ENCODE peak calls at places on chromosomes 6 and 20, in six cellular contexts. A is SK-N-SH, Y is endothelial cell of umbilical vein, O is K562, M is HCT116, Q is H1. N is an unnamed sample.
A peak's percentile ranks its signal among the peaks of the same experiment; 100 is the strongest.

GRCh38 chr6:44666324-44666723 is 278.8 kb downstream of the CDC5L start:
- DNase-seq in Q (no peak), Y (no peak), A (no peak), O (no peak), M (no peak), N (no peak)

GRCh38 chr6:19772891-19773290 is 64.3 kb upstream of the ID4 start:
- DNase-seq in Q (no peak), O (no peak), Y (no peak), A (no peak), M (no peak), N (no peak)

GRCh38 chr6:42899871-42900270 is 16.0 kb upstream of the PTCRA start:
- DNase-seq in O (no peak), Y (peak; percentile 41), A (no peak), Q (no peak), M (no peak), N (no peak)

GRCh38 chr6:80211295-80211694 is 104.8 kb downstream of the BCKDHB start:
- DNase-seq in O (no peak), M (no peak), Y (no peak), Q (no peak), A (no peak), N (no peak)

GRCh38 chr6:166664135-166664534 is 37.1 kb upstream of the RPS6KA2 start:
- DNase-seq in A (no peak), Y (peak; percentile 59), O (no peak), Q (no peak), M (no peak), N (no peak)

GRCh38 chr6:97867177-97867576 is 584.2 kb upstream of the MMS22L start:
- DNase-seq in M (no peak), O (no peak), Q (no peak), Y (no peak), A (no peak), N (no peak)

GRCh38 chr6:42140756-42141602 is 1.4 kb downstream of the C6orf132 start:
- DNase-seq in Q (no peak), O (no peak), Y (no peak), M (no peak), A (peak; percentile 84), N (no peak)

GRCh38 chr6:158654960-158655485 is 5.2 kb downstream of the SYTL3 start:
- DNase-seq in M (no peak), A (no peak), Y (no peak), O (no peak), Q (no peak), N (no peak)

GRCh38 chr6:35663447-35664235 is 25.1 kb downstream of the FKBP5 start:
- DNase-seq in Q (no peak), A (no peak), O (no peak), M (no peak), Y (peak; percentile 72), N (peak; percentile 45)

GRCh38 chr20:61346996-61347906 is 95.2 kb downstream of the CDH4 start:
- DNase-seq in Y (no peak), A (no peak), M (no peak), Q (no peak), O (no peak), N (no peak)

GRCh38 chr20:37267684-37268313 is 6.2 kb upstream of the GHRH start:
- DNase-seq in O (no peak), Y (no peak), A (no peak), Q (no peak), M (no peak), N (no peak)

GRCh38 chr6:16450821-16451220 is 212.4 kb downstream of the GMPR start:
- DNase-seq in Q (no peak), A (no peak), O (no peak), M (no peak), Y (no peak), N (no peak)

GRCh38 chr6:1091905-1092304 is 220.0 kb upstream of the FOXQ1 start:
- DNase-seq in M (no peak), O (no peak), A (no peak), Y (no peak), Q (no peak), N (no peak)

GRCh38 chr20:17674722-17675518 is 7.1 kb downstream of the RRBP1 start:
- DNase-seq in M (no peak), Q (no peak), A (no peak), Y (no peak), O (no peak), N (no peak)

GRCh38 chr6:16129623-16130243 is 847 bp downstream of the MYLIP start:
- DNase-seq in Y (peak; percentile 52), Q (no peak), M (no peak), A (no peak), O (no peak), N (no peak)

GRCh38 chr6:133159269-133159795 is 81.8 kb upstream of the EYA4 start:
- DNase-seq in A (no peak), M (no peak), Q (no peak), O (no peak), Y (no peak), N (peak; percentile 44)

GRCh38 chr6:2807342-2808090 is 34.1 kb downstream of the SERPINB1 start:
- DNase-seq in Y (peak; percentile 80), A (no peak), Q (no peak), M (no peak), O (no peak), N (no peak)

GRCh38 chr6:11007715-11008608 is 36.1 kb downstream of the ELOVL2 start:
- DNase-seq in A (no peak), M (peak; percentile 26), Y (peak; percentile 2), Q (no peak), O (no peak), N (no peak)

GRCh38 chr6:14863896-14864850 is 381.7 kb upstream of the JARID2 start:
- DNase-seq in M (no peak), A (no peak), Y (no peak), Q (no peak), O (peak; percentile 43), N (no peak)

GRCh38 chr6:137701942-137702341 is 165.1 kb upstream of the TNFAIP3 start:
- DNase-seq in M (no peak), Q (no peak), O (no peak), A (no peak), Y (no peak), N (no peak)

GRCh38 chr20:63750807-63751470 is 11.4 kb downstream of the SLC2A4RG start:
- DNase-seq in O (peak; percentile 46), Y (no peak), Q (no peak), A (peak; percentile 40), M (no peak), N (no peak)

GRCh38 chr6:29071831-29072723 is 15.0 kb downstream of the OR2B3 start:
- DNase-seq in M (peak; percentile 51), Y (peak; percentile 25), Q (peak; percentile 23), A (peak; percentile 44), O (peak; percentile 60), N (no peak)

GRCh38 chr6:17318435-17319165 is 37.4 kb downstream of the RBM24 start:
- DNase-seq in A (no peak), Q (no peak), M (no peak), O (no peak), Y (no peak), N (no peak)

GRCh38 chr6:11718461-11718860 is 60.1 kb downstream of the ADTRP start:
- DNase-seq in M (no peak), O (no peak), A (no peak), Q (no peak), Y (no peak), N (no peak)

GRCh38 chr20:18414140-18414539 is 52.7 kb downstream of the DZANK1 start:
- DNase-seq in M (no peak), A (no peak), Y (no peak), Q (no peak), O (no peak), N (no peak)

GRCh38 chr20:37294262-37294981 is 5.0 kb downstream of the MANBAL start:
- DNase-seq in Y (no peak), O (no peak), M (no peak), A (no peak), Q (no peak), N (no peak)

GRCh38 chr6:52517502-52518278 is 59.2 kb downstream of the TRAM2 start:
- DNase-seq in Y (peak; percentile 94), O (peak; percentile 82), Q (peak; percentile 73), M (peak; percentile 80), A (peak; percentile 85), N (no peak)

GRCh38 chr20:17612287-17612974 is 42.6 kb downstream of the DSTN start:
- DNase-seq in O (no peak), Y (no peak), Q (no peak), A (peak; percentile 3), M (no peak), N (no peak)

GRCh38 chr20:15232243-15232642 is 894.8 kb upstream of the FLRT3 start:
- DNase-seq in Y (no peak), Q (no peak), A (no peak), M (no peak), O (no peak), N (no peak)

GRCh38 chr6:131914967-131915751 is 36.0 kb downstream of the CCN2 start:
- DNase-seq in O (peak; percentile 59), A (peak; percentile 33), Q (no peak), Y (peak; percentile 79), M (peak; percentile 68), N (peak; percentile 66)

GRCh38 chr6:156933201-156934053 is 156.2 kb downstream of the ARID1B start:
- DNase-seq in M (no peak), Q (no peak), O (no peak), Y (no peak), A (no peak), N (no peak)
- TF ChIP-seq POLR2AphosphoS5 in M (no peak), Q (no peak), O (no peak), Y (no peak), A (no peak), N (no peak)

GRCh38 chr6:13730704-13731103 is 19.1 kb upstream of the RANBP9 start:
- DNase-seq in O (no peak), Q (no peak), A (no peak), Y (no peak), M (no peak), N (no peak)

GRCh38 chr6:13729891-13730290 is 18.3 kb upstream of the RANBP9 start:
- DNase-seq in Y (no peak), A (no peak), O (no peak), M (no peak), Q (no peak), N (no peak)

DNA sequence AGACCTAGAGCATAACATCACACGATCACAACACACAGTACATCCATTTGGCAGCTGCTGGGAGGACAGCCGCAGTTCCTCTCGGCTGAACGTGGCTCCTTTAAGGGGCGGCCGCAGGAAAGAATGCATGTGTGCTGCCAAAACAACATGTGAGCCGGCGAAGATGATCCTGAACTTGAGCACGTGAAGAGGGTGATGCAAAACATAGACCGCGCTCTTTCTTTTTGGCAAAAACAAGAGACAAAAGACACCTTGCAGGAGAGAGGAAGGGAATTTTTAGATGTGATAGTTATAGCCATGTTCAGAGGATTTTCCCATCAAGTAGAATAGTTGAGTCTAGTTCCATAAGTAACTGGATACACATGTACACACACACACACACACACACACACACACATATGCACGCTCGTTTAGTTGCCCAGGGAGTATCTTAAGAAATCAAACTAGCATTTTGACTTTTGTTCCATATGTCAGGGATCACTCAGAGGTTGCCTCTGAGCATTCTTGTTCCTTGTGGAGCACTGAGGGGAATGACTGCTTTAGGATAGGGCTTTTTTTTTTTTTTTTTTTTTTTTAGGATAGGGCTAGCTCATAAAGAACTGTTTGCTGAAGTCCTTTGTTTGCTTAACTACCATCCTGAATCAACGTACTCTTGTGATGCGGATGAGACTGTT is 21.7 kb upstream of the RANBP9 start:
- DNase-seq in M (no peak), Y (no peak), A (no peak), Q (no peak), O (no peak), N (no peak)
- H3K27ac ChIP-seq in M (no peak overlapping the region), Y (no peak overlapping the region), A (no peak overlapping the region), Q (no peak overlapping the region), O (no peak overlapping the region), N (no peak overlapping the region)

GRCh38 chr6:112106562-112106961 is 19.2 kb downstream of the FAM229B start:
- DNase-seq in Y (no peak), M (no peak), A (no peak), Q (no peak), O (no peak), N (no peak)
- H3K9ac ChIP-seq in Y (no peak overlapping the region), M (no peak overlapping the region), A (no peak overlapping the region), Q (no peak overlapping the region), O (no peak overlapping the region), N (no peak overlapping the region)

GRCh38 chr6:136037246-136037884 is 185.9 kb downstream of the PDE7B start:
- DNase-seq in Y (peak; percentile 81), A (no peak), M (no peak), O (no peak), Q (no peak), N (no peak)
- TF ChIP-seq POLR2AphosphoS5 in Y (peak; percentile 13), A (no peak), M (no peak), O (no peak), Q (no peak), N (no peak)